ENCODE peak calls at places on chromosomes 16 and 17, in eight cellular contexts. P is neural progenitor cell, X is heart left ventricle, L is neural crest cell, Z is bronchial epithelial cell, H is BE2C, G is endothelial cell, T is pancreas. D is an unnamed sample.

GRCh38 chr17:46800573-46800972 is 17.9 kb downstream of the WNT3 start:
- DNase-seq in P (no peak), X (no peak), L (no peak), Z (no peak), H (no peak), G (no peak), T (no peak), D (no peak)

GRCh38 chr16:3088925-3089716 is 10.0 kb downstream of the ZSCAN10 start:
- DNase-seq in P (no peak), X (no peak), L (no peak), Z (no peak), H (no peak), G (no peak), T (peak; percentile 33), D (no peak)

GRCh38 chr17:72632026-72632684 is 460.3 kb downstream of the SLC39A11 start:
- DNase-seq in P (no peak), X (peak; percentile 18), L (no peak), Z (no peak), H (peak; percentile 69), G (no peak), T (no peak), D (no peak)

GRCh38 chr17:68437979-68438877 is 19.1 kb downstream of the WIPI1 start:
- DNase-seq in P (no peak), X (peak; percentile 39), L (no peak), Z (peak; percentile 23), H (no peak), G (peak; percentile 26), T (no peak), D (peak; percentile 64)

GRCh38 chr16:1548234-1548633 is 14.8 kb downstream of the TMEM204 start:
- DNase-seq in P (no peak), X (peak; percentile 66), L (no peak), Z (no peak), H (no peak), G (peak; percentile 42), T (no peak), D (no peak)

GRCh38 chr17:2177235-2177811 is 122.4 kb downstream of the HIC1 start:
- DNase-seq in P (no peak), X (no peak), L (no peak), Z (peak; percentile 90), H (no peak), G (no peak), T (no peak), D (no peak)

GRCh38 chr16:10817963-10818941 is at the start of gene TVP23A:
- DNase-seq in P (peak; percentile 80), X (no peak), L (peak; percentile 30), Z (no peak), H (peak; percentile 21), G (peak; percentile 33), T (peak; percentile 64), D (no peak)

GRCh38 chr16:15766918-15767317 is 89.9 kb downstream of the MYH11 start:
- DNase-seq in P (no peak), X (no peak), L (no peak), Z (no peak), H (no peak), G (no peak), T (no peak), D (no peak)

GRCh38 chr17:39090832-39091622 is 60.4 kb downstream of the PLXDC1 start:
- DNase-seq in P (no peak), X (no peak), L (no peak), Z (no peak), H (no peak), G (no peak), T (no peak), D (no peak)

GRCh38 chr17:67491678-67492019 is 114.6 kb downstream of the PITPNC1 start:
- DNase-seq in P (no peak), X (no peak), L (no peak), Z (no peak), H (no peak), G (no peak), T (no peak), D (no peak)

GRCh38 chr17:56994009-56994792 is 16.3 kb downstream of the SCPEP1 start:
- DNase-seq in P (no peak), X (no peak), L (no peak), Z (peak; percentile 77), H (no peak), G (no peak), T (no peak), D (no peak)

GRCh38 chr16:59168715-59169114 is 434.6 kb upstream of the GOT2 start:
- DNase-seq in P (no peak), X (no peak), L (no peak), Z (no peak), H (no peak), G (no peak), T (no peak), D (no peak)

GRCh38 chr17:19019041-19019941 is 14.7 kb upstream of the FAM83G start:
- DNase-seq in P (no peak), X (no peak), L (no peak), Z (no peak), H (peak; percentile 40), G (no peak), T (peak; percentile 73), D (no peak)

GRCh38 chr17:63290784-63291183 is 155.3 kb downstream of the CYB561 start:
- DNase-seq in P (no peak), X (no peak), L (no peak), Z (peak; percentile 50), H (no peak), G (no peak), T (no peak), D (no peak)

GRCh38 chr17:6654816-6655731 is 3.5 kb downstream of the C17orf100 start:
- DNase-seq in P (peak; percentile 79), X (no peak), L (no peak), Z (peak; percentile 84), H (no peak), G (peak; percentile 48), T (peak; percentile 89), D (no peak)

GRCh38 chr16:62277942-62278341 is 241.7 kb upstream of the CDH8 start:
- DNase-seq in P (no peak), X (no peak), L (no peak), Z (no peak), H (no peak), G (no peak), T (no peak), D (no peak)

GRCh38 chr16:86343111-86343642 is 167.2 kb upstream of the FOXF1 start:
- DNase-seq in P (no peak), X (peak; percentile 36), L (no peak), Z (no peak), H (peak; percentile 56), G (no peak), T (no peak), D (no peak)

GRCh38 chr17:9021985-9022552 is 759 bp downstream of the NTN1 start:
- DNase-seq in P (peak; percentile 76), X (peak; percentile 31), L (peak; percentile 49), Z (no peak), H (no peak), G (peak; percentile 49), T (peak; percentile 75), D (peak; percentile 59)
- TF ChIP-seq CTCF in P (no peak), X (no peak), L (no peak), Z (no peak), H (no peak), G (no peak), T (no peak), D (no peak)

DNA sequence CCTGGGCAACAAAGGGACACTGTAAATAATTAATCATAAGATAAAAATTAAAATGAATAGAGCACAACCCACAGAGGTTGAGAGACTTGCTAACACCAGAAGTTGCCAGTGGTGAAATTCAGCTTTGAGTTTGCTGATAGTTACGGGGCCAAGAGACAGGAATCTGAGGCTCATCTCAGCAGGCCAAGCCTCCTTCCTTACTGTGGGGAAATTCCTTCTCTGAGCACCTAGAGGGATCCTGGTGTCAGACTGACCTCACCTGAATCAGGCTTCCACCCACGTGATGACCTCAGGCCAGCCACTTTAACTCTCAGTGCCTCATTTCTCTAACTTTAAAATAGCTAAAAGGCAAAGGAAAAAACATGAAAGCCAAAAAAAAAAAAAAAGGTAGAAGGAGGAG is 4.7 kb downstream of the ABAT start:
- DNase-seq in P (no peak), X (no peak), L (no peak), Z (peak; percentile 72), H (no peak), G (no peak), T (no peak), D (no peak)
- TF ChIP-seq CTCF in P (no peak), X (no peak), L (no peak), Z (no peak), H (no peak), G (no peak), T (no peak), D (no peak)

GRCh38 chr16:66562986-66563385 is 3.3 kb upstream of the CMTM1 start:
- DNase-seq in P (no peak), X (no peak), L (no peak), Z (no peak), H (no peak), G (no peak), T (no peak), D (no peak)

GRCh38 chr16:66563574-66564334 is 2.5 kb upstream of the CMTM1 start:
- DNase-seq in P (no peak), X (no peak), L (no peak), Z (no peak), H (no peak), G (no peak), T (no peak), D (no peak)

GRCh38 chr16:66560107-66560506 is 6.1 kb upstream of the CMTM1 start:
- DNase-seq in P (no peak), X (no peak), L (no peak), Z (no peak), H (no peak), G (no peak), T (no peak), D (no peak)

GRCh38 chr16:66561381-66562080 is 4.7 kb upstream of the CMTM1 start:
- DNase-seq in P (no peak), X (no peak), L (no peak), Z (no peak), H (no peak), G (no peak), T (no peak), D (no peak)

DNA sequence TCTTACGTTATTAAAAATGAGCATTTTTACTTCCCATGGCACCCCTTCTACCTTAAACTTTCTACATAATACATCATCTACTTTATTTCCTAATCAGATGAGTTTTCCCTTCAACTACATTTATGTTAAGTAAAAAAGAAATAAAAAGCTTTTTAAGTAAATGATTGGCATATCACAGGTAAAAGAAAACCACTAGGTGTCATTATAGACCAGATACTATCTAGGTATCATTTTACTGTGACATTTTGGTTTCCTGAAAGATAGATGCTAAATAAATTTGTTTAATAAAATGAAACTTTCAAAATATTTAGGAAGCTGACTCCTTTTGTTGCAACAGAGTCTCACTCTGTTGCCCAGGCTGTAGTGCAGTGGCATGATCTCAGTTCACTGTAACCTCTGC is 3.8 kb upstream of the CMTM1 start:
- DNase-seq in P (no peak), X (no peak), L (no peak), Z (peak; percentile 30), H (no peak), G (no peak), T (no peak), D (no peak)
- TF ChIP-seq CTCF in P (no peak), X (peak; percentile 8), L (no peak), Z (no peak), H (no peak), G (no peak), T (no peak), D (no peak)

DNA sequence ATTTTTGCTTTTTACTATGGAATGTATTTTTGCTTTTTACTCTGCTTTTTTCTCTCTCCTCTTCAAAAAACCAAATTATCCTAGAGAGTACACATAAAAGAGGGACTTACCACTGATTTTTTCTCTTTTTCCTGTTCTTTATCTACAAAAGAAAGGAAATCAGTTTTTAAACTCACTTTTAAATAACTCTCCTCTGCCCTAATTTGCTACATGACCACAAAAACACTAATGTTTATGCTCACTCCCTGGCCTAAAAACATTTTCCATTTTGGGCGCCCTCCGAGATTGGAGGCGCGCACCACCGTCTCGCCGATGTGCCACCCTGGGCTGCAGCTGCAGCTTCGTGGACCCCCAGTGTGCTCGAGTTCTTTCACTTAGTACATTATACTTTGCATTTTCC is 1.1 kb downstream of the TK2 start:
- DNase-seq in P (no peak), X (no peak), L (no peak), Z (no peak), H (no peak), G (no peak), T (no peak), D (no peak)
- TF ChIP-seq CTCF in P (no peak), X (no peak), L (no peak), Z (no peak), H (no peak), G (no peak), T (no peak), D (no peak)

D was measured in GM13976.